ENCODE peak calls at places on chromosomes 1 and 21, in seven cellular contexts. B is nucleus accumbens; V is H54; R is dorsolateral prefrontal cortex; S is activated CD4-positive, alpha-beta T cell treated with anti-CD3 and anti-CD28 coated beads, Interleukin-2, amount 10 ng/mL, durations not matched to agents 7 days and 5 days; L is hepatocyte; J is tibial artery. O is an unnamed sample.

GRCh38 chr1:12112711-12113161 is 49.6 kb downstream of the TNFRSF8 start:
- DNase-seq in B (no peak), V (no peak), R (no peak), S (no peak), L (no peak), J (no peak), O (no peak)

GRCh38 chr1:79422726-79423125 is 416.2 kb upstream of the ADGRL4 start:
- DNase-seq in B (no peak), V (no peak), R (no peak), S (no peak), L (no peak), J (no peak), O (no peak)

GRCh38 chr1:89465201-89465600 is 59.4 kb upstream of the LRRC8B start:
- DNase-seq in B (no peak), V (no peak), R (no peak), S (no peak), L (no peak), J (no peak), O (no peak)

GRCh38 chr1:183363967-183364366 is 54.2 kb downstream of the NMNAT2 start:
- DNase-seq in B (no peak), V (no peak), R (no peak), S (no peak), L (no peak), J (no peak), O (no peak)

GRCh38 chr1:244802556-244803239 is 32.8 kb upstream of the COX20 start:
- DNase-seq in B (no peak), V (no peak), R (no peak), S (no peak), L (no peak), J (peak), O (no peak)

GRCh38 chr21:26715878-26716506 is 129.2 kb downstream of the ADAMTS1 start:
- DNase-seq in B (peak), V (peak), R (peak), S (peak), L (peak), J (no peak), O (peak)

GRCh38 chr1:25461783-25462182 is 31.1 kb downstream of the MACO1 start:
- DNase-seq in B (no peak), V (no peak), R (no peak), S (no peak), L (no peak), J (no peak), O (no peak)

GRCh38 chr1:79128726-79129125 is 122.2 kb upstream of the ADGRL4 start:
- DNase-seq in B (no peak), V (peak), R (no peak), S (no peak), L (no peak), J (no peak), O (peak)

GRCh38 chr1:236354330-236355147 is 39.5 kb upstream of the EDARADD start:
- DNase-seq in B (no peak), V (no peak), R (no peak), S (no peak), L (no peak), J (no peak), O (no peak)

GRCh38 chr1:160061376-160062100 is 8.4 kb downstream of the KCNJ10 start:
- DNase-seq in B (no peak), V (no peak), R (no peak), S (no peak), L (no peak), J (no peak), O (peak)

GRCh38 chr1:201708085-201708512 is 120.9 kb upstream of the IPO9 start:
- DNase-seq in B (no peak), V (no peak), R (peak), S (no peak), L (peak), J (peak), O (peak)

GRCh38 chr1:44355582-44356305 is 687 bp upstream of the ERI3 start:
- DNase-seq in B (no peak), V (no peak), R (no peak), S (no peak), L (no peak), J (no peak), O (no peak)

GRCh38 chr1:25083481-25084345 is 148.6 kb downstream of the SYF2 start:
- DNase-seq in B (no peak), V (no peak), R (no peak), S (no peak), L (no peak), J (no peak), O (no peak)

GRCh38 chr21:34606051-34606450 is 8.9 kb downstream of the RCAN1 start:
- DNase-seq in B (peak), V (no peak), R (no peak), S (no peak), L (no peak), J (no peak), O (no peak)

GRCh38 chr1:113912594-113913311 is 7.6 kb downstream of the DCLRE1B start:
- DNase-seq in B (no peak), V (no peak), R (no peak), S (no peak), L (peak), J (no peak), O (no peak)